ENCODE peak calls at places on chromosomes 13 and 19, in five cellular contexts. J is stimulated activated CD4-positive, alpha-beta T cell treated with anti-CD3 and anti-CD28 coated beads, TNF-alpha, amount 100 ng/mL, for 1 hour; O is kidney glomerular epithelial cell; I is GM03348; F is amniotic stem cell. Z is an unnamed sample.

GRCh38 chr13:70162141-70162540 is 53.9 kb upstream of the KLHL1 start:
- DNase-seq in J (no peak), O (no peak), I (no peak), F (no peak), Z (no peak)

GRCh38 chr13:40764587-40765403 is 6.2 kb downstream of the MRPS31 start:
- DNase-seq in J (no peak), O (no peak), I (peak), F (no peak), Z (no peak)

GRCh38 chr13:65508338-65508737 is 1721.8 kb downstream of the PCDH9 start:
- DNase-seq in J (no peak), O (no peak), I (no peak), F (no peak), Z (no peak)

GRCh38 chr19:47766670-47767069 is 11.8 kb upstream of the SELENOW start:
- DNase-seq in J (no peak), O (no peak), I (no peak), F (no peak), Z (no peak)

GRCh38 chr13:78679329-78679728 is 20.4 kb upstream of the OBI1 start:
- DNase-seq in J (no peak), O (peak), I (no peak), F (no peak), Z (no peak)

GRCh38 chr19:1566392-1567115 is 1.6 kb downstream of the MEX3D start:
- DNase-seq in J (no peak), O (peak), I (peak), F (peak), Z (peak)

GRCh38 chr13:83880275-83881027 is 1.8 kb downstream of the SLITRK1 start:
- DNase-seq in J (no peak), O (no peak), I (no peak), F (no peak), Z (no peak)

GRCh38 chr19:52957591-52957990 is 5.1 kb downstream of the ZNF816 start:
- DNase-seq in J (no peak), O (no peak), I (no peak), F (no peak), Z (no peak)

GRCh38 chr19:17394891-17395415 is 957 bp upstream of the CCDC194 start:
- DNase-seq in J (no peak), O (no peak), I (peak), F (peak), Z (no peak)

GRCh38 chr13:45436332-45436731 is 18.2 kb upstream of the SLC25A30 start:
- DNase-seq in J (no peak), O (no peak), I (no peak), F (no peak), Z (no peak)

GRCh38 chr13:100156786-100157185 is 67.9 kb downstream of the PCCA start:
- DNase-seq in J (no peak), O (peak), I (peak), F (no peak), Z (peak)

GRCh38 chr13:109346060-109346459 is 440.3 kb downstream of the IRS2 start:
- DNase-seq in J (no peak), O (no peak), I (no peak), F (no peak), Z (no peak)

GRCh38 chr13:19782049-19782726 is 557 bp downstream of the PSPC1 start:
- DNase-seq in J (no peak), O (peak), I (peak), F (peak), Z (no peak)

GRCh38 chr13:112752711-112753541 is 63.1 kb downstream of the ATP11A start:
- DNase-seq in J (no peak), O (no peak), I (no peak), F (no peak), Z (no peak)

GRCh38 chr13:113539822-113540221 is 44.7 kb upstream of the TFDP1 start:
- DNase-seq in J (no peak), O (no peak), I (no peak), F (no peak), Z (no peak)

GRCh38 chr13:44093607-44094583 is 214.2 kb downstream of the LACC1 start:
- DNase-seq in J (no peak), O (no peak), I (no peak), F (no peak), Z (no peak)

GRCh38 chr19:48914181-48914580 is 14.1 kb downstream of the NUCB1 start:
- DNase-seq in J (no peak), O (no peak), I (no peak), F (no peak), Z (no peak)

GRCh38 chr13:23790591-23791170 is 98.5 kb downstream of the MIPEP start:
- DNase-seq in J (no peak), O (peak), I (peak), F (no peak), Z (no peak)

GRCh38 chr13:83987394-83987793 is 105.1 kb upstream of the SLITRK1 start:
- DNase-seq in J (no peak), O (no peak), I (no peak), F (no peak), Z (no peak)

GRCh38 chr13:31476266-31476665 is 263.1 kb upstream of the RXFP2 start:
- DNase-seq in J (no peak), O (no peak), I (peak), F (peak), Z (no peak)

GRCh38 chr13:29464105-29464679 is 131.3 kb downstream of the SLC7A1 start:
- DNase-seq in J (no peak), O (no peak), I (no peak), F (no peak), Z (no peak)

GRCh38 chr13:30844548-30845296 is 61.3 kb upstream of the MEDAG start:
- DNase-seq in J (no peak), O (no peak), I (no peak), F (no peak), Z (no peak)

GRCh38 chr19:41324231-41324702 is 14.3 kb downstream of the CCDC97 start:
- DNase-seq in J (no peak), O (no peak), I (no peak), F (no peak), Z (no peak)

GRCh38 chr19:40831502-40832430 is 18.5 kb downstream of the CYP2A6 start:
- DNase-seq in J (no peak), O (no peak), I (peak), F (peak), Z (peak)

GRCh38 chr19:48244289-48244688 is 11.4 kb downstream of the CARD8 start:
- DNase-seq in J (peak), O (no peak), I (no peak), F (no peak), Z (no peak)

Z was measured in kidney epithelial cell.